ENCODE peak calls at places on chromosomes 16 and 17, in four cellular contexts. One of them, this sample, is unnamed.

GRCh38 chr17:34012709-34013375 is 242.2 kb upstream of the CCL2 start:
- DNase-seq in NB4: no peak
- DNase-seq in HCT116: no peak
- DNase-seq in Peyer's patch: no peak
- DNase-seq in this sample: no peak

GRCh38 chr17:31568140-31568938 is 176.9 kb downstream of the RAB11FIP4 start:
- DNase-seq in Peyer's patch: no peak
- DNase-seq in NB4: no peak
- DNase-seq in HCT116: no peak
- DNase-seq in this sample: no peak

GRCh38 chr16:74896389-74897370 is 88.2 kb downstream of the WDR59 start:
- DNase-seq in HCT116: peak
- DNase-seq in Peyer's patch: peak
- DNase-seq in NB4: no peak
- DNase-seq in this sample: no peak

GRCh38 chr16:72961115-72961832 is 86.7 kb downstream of the ZFHX3 start:
- DNase-seq in NB4: peak
- DNase-seq in Peyer's patch: no peak
- DNase-seq in HCT116: no peak
- DNase-seq in this sample: no peak

GRCh38 chr17:81483085-81483861 is 29.3 kb downstream of the ACTG1 start:
- DNase-seq in Peyer's patch: peak
- DNase-seq in HCT116: no peak
- DNase-seq in NB4: no peak
- DNase-seq in this sample: peak

GRCh38 chr16:51540259-51540658 is 389.2 kb upstream of the SALL1 start:
- DNase-seq in HCT116: no peak
- DNase-seq in Peyer's patch: no peak
- DNase-seq in NB4: peak
- DNase-seq in this sample: no peak

GRCh38 chr17:65800655-65801054 is 239.2 kb upstream of the AXIN2 start:
- DNase-seq in NB4: no peak
- DNase-seq in Peyer's patch: no peak
- DNase-seq in HCT116: no peak
- DNase-seq in this sample: no peak

GRCh38 chr17:37067555-37068111 is 118.9 kb downstream of the AATF start:
- DNase-seq in Peyer's patch: peak
- DNase-seq in HCT116: peak
- DNase-seq in NB4: no peak
- DNase-seq in this sample: no peak

GRCh38 chr16:7511549-7512260 is 179.1 kb downstream of the RBFOX1 start:
- DNase-seq in HCT116: no peak
- DNase-seq in Peyer's patch: no peak
- DNase-seq in NB4: no peak
- DNase-seq in this sample: no peak

GRCh38 chr16:7515543-7515942 is 182.9 kb downstream of the RBFOX1 start:
- DNase-seq in NB4: no peak
- DNase-seq in Peyer's patch: no peak
- DNase-seq in HCT116: no peak
- DNase-seq in this sample: no peak

GRCh38 chr16:7509919-7510705 is 177.5 kb downstream of the RBFOX1 start:
- DNase-seq in HCT116: no peak
- DNase-seq in NB4: no peak
- DNase-seq in Peyer's patch: no peak
- DNase-seq in this sample: no peak

GRCh38 chr16:7512503-7512902 is 179.9 kb downstream of the RBFOX1 start:
- DNase-seq in HCT116: no peak
- DNase-seq in NB4: no peak
- DNase-seq in Peyer's patch: no peak
- DNase-seq in this sample: no peak

GRCh38 chr16:7513429-7513828 is 180.8 kb downstream of the RBFOX1 start:
- DNase-seq in HCT116: no peak
- DNase-seq in Peyer's patch: no peak
- DNase-seq in NB4: peak
- DNase-seq in this sample: no peak
- TF ChIP-seq CTCF in HCT116: no peak
- TF ChIP-seq CTCF in Peyer's patch: peak
- TF ChIP-seq CTCF in NB4: peak
- TF ChIP-seq CTCF in this sample: no peak

GRCh38 chr17:7177210-7177953 is 1.8 kb downstream of the ASGR1 start:
- DNase-seq in Peyer's patch: peak
- DNase-seq in HCT116: no peak
- DNase-seq in NB4: peak
- DNase-seq in this sample: peak
- TF ChIP-seq CTCF in Peyer's patch: peak
- TF ChIP-seq CTCF in HCT116: peak
- TF ChIP-seq CTCF in NB4: peak
- TF ChIP-seq CTCF in this sample: peak

GRCh38 chr17:57551321-57552079 is 193.6 kb downstream of the CCDC182 start:
- DNase-seq in HCT116: no peak
- DNase-seq in NB4: no peak
- DNase-seq in Peyer's patch: peak
- DNase-seq in this sample: no peak

GRCh38 chr17:57553991-57554825 is 190.9 kb downstream of the CCDC182 start:
- DNase-seq in HCT116: no peak
- DNase-seq in Peyer's patch: no peak
- DNase-seq in NB4: no peak
- DNase-seq in this sample: no peak

GRCh38 chr17:57550671-57551315 is 194.3 kb downstream of the CCDC182 start:
- DNase-seq in Peyer's patch: no peak
- DNase-seq in HCT116: no peak
- DNase-seq in NB4: no peak
- DNase-seq in this sample: no peak

GRCh38 chr17:57553525-57553924 is 191.6 kb downstream of the CCDC182 start:
- DNase-seq in Peyer's patch: no peak
- DNase-seq in NB4: no peak
- DNase-seq in HCT116: no peak
- DNase-seq in this sample: no peak

GRCh38 chr17:57552114-57552601 is 192.9 kb downstream of the CCDC182 start:
- DNase-seq in NB4: no peak
- DNase-seq in Peyer's patch: peak
- DNase-seq in HCT116: no peak
- DNase-seq in this sample: no peak
- TF ChIP-seq CTCF in NB4: no peak
- TF ChIP-seq CTCF in Peyer's patch: peak
- TF ChIP-seq CTCF in HCT116: no peak
- TF ChIP-seq CTCF in this sample: no peak

DNA sequence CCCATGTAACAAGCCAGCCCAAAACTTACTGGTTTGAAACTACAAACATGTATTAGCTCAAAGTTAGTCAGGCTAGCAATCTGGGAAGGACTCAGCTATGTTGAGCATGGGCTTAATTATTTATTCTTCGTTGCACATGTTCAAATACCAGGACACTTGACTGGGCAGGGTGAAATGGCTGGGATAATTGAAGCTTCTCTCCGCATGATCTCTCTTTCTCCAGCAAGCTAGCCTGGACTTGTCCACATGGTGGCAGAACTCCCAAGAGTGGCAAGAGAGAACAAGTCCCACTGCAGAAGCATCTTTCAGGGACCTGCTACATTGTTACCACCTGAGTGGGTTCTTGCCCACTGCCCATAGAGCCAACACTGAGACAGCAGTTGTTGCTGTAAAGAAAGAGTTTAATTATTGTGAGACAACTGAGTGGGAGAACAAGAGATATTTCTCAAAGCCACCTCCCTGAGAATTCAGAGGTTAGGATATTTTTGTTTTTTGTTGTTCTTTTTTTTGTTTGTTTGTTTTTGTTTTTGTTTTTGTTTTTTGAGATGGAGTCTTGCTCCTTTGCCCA is 16.8 kb upstream of the ATF7IP2 start:
- DNase-seq in Peyer's patch: no peak
- DNase-seq in NB4: peak
- DNase-seq in HCT116: no peak
- DNase-seq in this sample: no peak
- TF ChIP-seq CTCF in Peyer's patch: no peak
- TF ChIP-seq CTCF in NB4: peak
- TF ChIP-seq CTCF in HCT116: no peak
- TF ChIP-seq CTCF in this sample: no peak

GRCh38 chr16:58299757-58300349 is 5.0 kb upstream of the PRSS54 start:
- DNase-seq in Peyer's patch: no peak
- DNase-seq in HCT116: peak
- DNase-seq in NB4: peak
- DNase-seq in this sample: no peak
- TF ChIP-seq CTCF in Peyer's patch: peak
- TF ChIP-seq CTCF in HCT116: peak
- TF ChIP-seq CTCF in NB4: peak
- TF ChIP-seq CTCF in this sample: peak

GRCh38 chr17:80362428-80363119 is 52.4 kb upstream of the ENDOV start:
- DNase-seq in NB4: no peak
- DNase-seq in Peyer's patch: no peak
- DNase-seq in HCT116: no peak
- DNase-seq in this sample: no peak

GRCh38 chr17:80365001-80365965 is 49.7 kb upstream of the ENDOV start:
- DNase-seq in HCT116: no peak
- DNase-seq in Peyer's patch: no peak
- DNase-seq in NB4: no peak
- DNase-seq in this sample: no peak

GRCh38 chr17:80363120-80363515 is 51.8 kb upstream of the ENDOV start:
- DNase-seq in Peyer's patch: no peak
- DNase-seq in HCT116: no peak
- DNase-seq in NB4: no peak
- DNase-seq in this sample: no peak

GRCh38 chr17:80363518-80364090 is 51.4 kb upstream of the ENDOV start:
- DNase-seq in NB4: no peak
- DNase-seq in HCT116: no peak
- DNase-seq in Peyer's patch: no peak
- DNase-seq in this sample: no peak

DNA sequence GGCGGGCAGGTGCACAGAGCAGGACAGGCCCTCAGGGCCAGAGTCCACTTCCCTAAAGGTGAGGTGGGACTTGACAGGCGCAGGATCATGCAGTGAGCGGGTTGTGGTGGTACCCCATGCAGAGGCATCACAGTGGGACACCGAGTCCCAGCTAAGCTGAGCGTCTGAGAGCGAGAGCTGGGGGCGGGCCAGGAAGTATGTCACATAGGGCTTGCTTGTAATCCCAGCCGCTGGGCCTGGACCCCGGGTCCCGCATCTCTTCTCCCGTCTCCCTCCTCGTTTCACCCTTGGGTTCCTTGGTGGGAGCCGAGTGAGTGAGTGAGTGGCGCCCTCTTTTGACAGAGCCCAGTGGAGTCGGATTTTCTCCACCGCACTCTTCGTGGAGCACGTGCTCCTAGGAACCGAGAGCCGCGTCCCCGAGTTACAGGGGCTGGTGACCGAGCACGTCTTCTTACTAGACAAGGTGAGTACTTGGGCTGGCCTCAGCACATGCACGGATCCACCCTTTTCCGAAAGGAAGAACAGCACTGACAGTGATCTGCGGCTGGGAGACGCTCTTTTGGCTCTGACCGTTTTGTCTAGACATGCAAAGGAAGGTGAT is 50.8 kb upstream of the ENDOV start:
- DNase-seq in Peyer's patch: no peak
- DNase-seq in NB4: peak
- DNase-seq in HCT116: peak
- DNase-seq in this sample: no peak
- TF ChIP-seq CTCF in Peyer's patch: peak
- TF ChIP-seq CTCF in NB4: peak
- TF ChIP-seq CTCF in HCT116: peak
- TF ChIP-seq CTCF in this sample: no peak

This sample was measured in natural killer cell.